ENCODE peak calls at places on chromosomes 16 and 17, in ten cellular contexts. One of them, this sample, is unnamed.

GRCh38 chr17:4487820-4488716 is 10.6 kb upstream of the SPNS2 start:
- DNase-seq in activated T-cell treated with anti-CD3 and anti-CD28 coated beads for 1 hour: no peak
- DNase-seq in brain microvascular endothelial cell: no peak
- DNase-seq in T-helper 1 cell: no peak
- DNase-seq in caudate nucleus: no peak
- DNase-seq in mucosa of descending colon: no peak
- DNase-seq in cardiac fibroblast: no peak
- DNase-seq in HS-5: no peak
- DNase-seq in central memory CD8-positive, alpha-beta T cell: no peak
- DNase-seq in EL: no peak
- DNase-seq in this sample: no peak

GRCh38 chr17:33674685-33675084 is 381.6 kb upstream of the ASIC2 start:
- DNase-seq in T-helper 1 cell: no peak
- DNase-seq in EL: peak
- DNase-seq in mucosa of descending colon: no peak
- DNase-seq in activated T-cell treated with anti-CD3 and anti-CD28 coated beads for 1 hour: peak
- DNase-seq in cardiac fibroblast: peak
- DNase-seq in HS-5: peak
- DNase-seq in central memory CD8-positive, alpha-beta T cell: no peak
- DNase-seq in caudate nucleus: peak
- DNase-seq in brain microvascular endothelial cell: peak
- DNase-seq in this sample: peak

GRCh38 chr16:58843675-58844074 is 109.6 kb upstream of the GOT2 start:
- DNase-seq in HS-5: no peak
- DNase-seq in cardiac fibroblast: peak
- DNase-seq in brain microvascular endothelial cell: peak
- DNase-seq in central memory CD8-positive, alpha-beta T cell: no peak
- DNase-seq in activated T-cell treated with anti-CD3 and anti-CD28 coated beads for 1 hour: no peak
- DNase-seq in caudate nucleus: no peak
- DNase-seq in EL: peak
- DNase-seq in mucosa of descending colon: no peak
- DNase-seq in T-helper 1 cell: no peak
- DNase-seq in this sample: peak

GRCh38 chr16:3659200-3659599 is 4.7 kb downstream of the DNASE1 start:
- DNase-seq in brain microvascular endothelial cell: no peak
- DNase-seq in HS-5: no peak
- DNase-seq in T-helper 1 cell: no peak
- DNase-seq in activated T-cell treated with anti-CD3 and anti-CD28 coated beads for 1 hour: no peak
- DNase-seq in EL: no peak
- DNase-seq in cardiac fibroblast: no peak
- DNase-seq in central memory CD8-positive, alpha-beta T cell: no peak
- DNase-seq in caudate nucleus: no peak
- DNase-seq in mucosa of descending colon: no peak
- DNase-seq in this sample: peak

GRCh38 chr17:79276824-79277223 is 202.2 kb downstream of the ENGASE start:
- DNase-seq in cardiac fibroblast: no peak
- DNase-seq in central memory CD8-positive, alpha-beta T cell: no peak
- DNase-seq in brain microvascular endothelial cell: no peak
- DNase-seq in EL: no peak
- DNase-seq in mucosa of descending colon: no peak
- DNase-seq in HS-5: no peak
- DNase-seq in T-helper 1 cell: no peak
- DNase-seq in activated T-cell treated with anti-CD3 and anti-CD28 coated beads for 1 hour: no peak
- DNase-seq in caudate nucleus: no peak
- DNase-seq in this sample: no peak

GRCh38 chr16:1272453-1273198 is 16.8 kb downstream of the TPSD1 start:
- DNase-seq in HS-5: no peak
- DNase-seq in mucosa of descending colon: peak
- DNase-seq in T-helper 1 cell: no peak
- DNase-seq in activated T-cell treated with anti-CD3 and anti-CD28 coated beads for 1 hour: no peak
- DNase-seq in central memory CD8-positive, alpha-beta T cell: no peak
- DNase-seq in EL: no peak
- DNase-seq in brain microvascular endothelial cell: no peak
- DNase-seq in cardiac fibroblast: no peak
- DNase-seq in caudate nucleus: no peak
- DNase-seq in this sample: no peak

GRCh38 chr16:84633622-84634021 is 14.7 kb upstream of the KLHL36 start:
- DNase-seq in activated T-cell treated with anti-CD3 and anti-CD28 coated beads for 1 hour: no peak
- DNase-seq in brain microvascular endothelial cell: peak
- DNase-seq in T-helper 1 cell: no peak
- DNase-seq in central memory CD8-positive, alpha-beta T cell: no peak
- DNase-seq in cardiac fibroblast: peak
- DNase-seq in EL: no peak
- DNase-seq in caudate nucleus: no peak
- DNase-seq in HS-5: no peak
- DNase-seq in mucosa of descending colon: no peak
- DNase-seq in this sample: no peak

GRCh38 chr16:75379911-75380847 is 53.1 kb downstream of the CFDP1 start:
- DNase-seq in brain microvascular endothelial cell: no peak
- DNase-seq in mucosa of descending colon: no peak
- DNase-seq in central memory CD8-positive, alpha-beta T cell: no peak
- DNase-seq in activated T-cell treated with anti-CD3 and anti-CD28 coated beads for 1 hour: peak
- DNase-seq in HS-5: no peak
- DNase-seq in T-helper 1 cell: peak
- DNase-seq in cardiac fibroblast: no peak
- DNase-seq in EL: no peak
- DNase-seq in caudate nucleus: no peak
- DNase-seq in this sample: no peak

GRCh38 chr16:58124601-58124915 is 4.6 kb downstream of the CFAP20 start:
- DNase-seq in central memory CD8-positive, alpha-beta T cell: no peak
- DNase-seq in HS-5: no peak
- DNase-seq in caudate nucleus: no peak
- DNase-seq in brain microvascular endothelial cell: peak
- DNase-seq in EL: peak
- DNase-seq in T-helper 1 cell: no peak
- DNase-seq in mucosa of descending colon: no peak
- DNase-seq in cardiac fibroblast: peak
- DNase-seq in activated T-cell treated with anti-CD3 and anti-CD28 coated beads for 1 hour: no peak
- DNase-seq in this sample: peak

GRCh38 chr17:21286066-21286770 is 1.7 kb downstream of the MAP2K3 start:
- DNase-seq in T-helper 1 cell: no peak
- DNase-seq in mucosa of descending colon: peak
- DNase-seq in brain microvascular endothelial cell: peak
- DNase-seq in activated T-cell treated with anti-CD3 and anti-CD28 coated beads for 1 hour: no peak
- DNase-seq in EL: peak
- DNase-seq in cardiac fibroblast: peak
- DNase-seq in caudate nucleus: no peak
- DNase-seq in central memory CD8-positive, alpha-beta T cell: no peak
- DNase-seq in HS-5: peak
- DNase-seq in this sample: peak

GRCh38 chr17:51435641-51436091 is 175.3 kb downstream of the UTP18 start:
- DNase-seq in HS-5: no peak
- DNase-seq in EL: peak
- DNase-seq in central memory CD8-positive, alpha-beta T cell: no peak
- DNase-seq in mucosa of descending colon: no peak
- DNase-seq in caudate nucleus: peak
- DNase-seq in brain microvascular endothelial cell: peak
- DNase-seq in activated T-cell treated with anti-CD3 and anti-CD28 coated beads for 1 hour: no peak
- DNase-seq in cardiac fibroblast: peak
- DNase-seq in T-helper 1 cell: no peak
- DNase-seq in this sample: peak

GRCh38 chr17:82204831-82205719 is 7.6 kb downstream of the CCDC57 start:
- DNase-seq in caudate nucleus: no peak
- DNase-seq in T-helper 1 cell: no peak
- DNase-seq in central memory CD8-positive, alpha-beta T cell: no peak
- DNase-seq in cardiac fibroblast: peak
- DNase-seq in HS-5: peak
- DNase-seq in activated T-cell treated with anti-CD3 and anti-CD28 coated beads for 1 hour: no peak
- DNase-seq in mucosa of descending colon: no peak
- DNase-seq in EL: peak
- DNase-seq in brain microvascular endothelial cell: peak
- DNase-seq in this sample: peak

GRCh38 chr16:14219983-14220382 is 148.9 kb downstream of the MRTFB start:
- DNase-seq in HS-5: no peak
- DNase-seq in mucosa of descending colon: no peak
- DNase-seq in central memory CD8-positive, alpha-beta T cell: no peak
- DNase-seq in activated T-cell treated with anti-CD3 and anti-CD28 coated beads for 1 hour: no peak
- DNase-seq in cardiac fibroblast: no peak
- DNase-seq in brain microvascular endothelial cell: no peak
- DNase-seq in caudate nucleus: no peak
- DNase-seq in T-helper 1 cell: no peak
- DNase-seq in EL: no peak
- DNase-seq in this sample: no peak

GRCh38 chr17:41049110-41049509 is 2.0 kb upstream of the KRTAP2-1 start:
- DNase-seq in EL: peak
- DNase-seq in cardiac fibroblast: peak
- DNase-seq in central memory CD8-positive, alpha-beta T cell: no peak
- DNase-seq in activated T-cell treated with anti-CD3 and anti-CD28 coated beads for 1 hour: no peak
- DNase-seq in brain microvascular endothelial cell: peak
- DNase-seq in HS-5: peak
- DNase-seq in T-helper 1 cell: no peak
- DNase-seq in mucosa of descending colon: no peak
- DNase-seq in caudate nucleus: no peak
- DNase-seq in this sample: peak

GRCh38 chr17:2056221-2057129 is 1.6 kb downstream of the HIC1 start:
- DNase-seq in activated T-cell treated with anti-CD3 and anti-CD28 coated beads for 1 hour: no peak
- DNase-seq in EL: peak
- DNase-seq in T-helper 1 cell: no peak
- DNase-seq in HS-5: no peak
- DNase-seq in central memory CD8-positive, alpha-beta T cell: no peak
- DNase-seq in cardiac fibroblast: peak
- DNase-seq in caudate nucleus: no peak
- DNase-seq in mucosa of descending colon: peak
- DNase-seq in brain microvascular endothelial cell: peak
- DNase-seq in this sample: peak

GRCh38 chr17:46057366-46057765 is 58.3 kb downstream of the STH start:
- DNase-seq in EL: no peak
- DNase-seq in mucosa of descending colon: no peak
- DNase-seq in HS-5: no peak
- DNase-seq in T-helper 1 cell: no peak
- DNase-seq in activated T-cell treated with anti-CD3 and anti-CD28 coated beads for 1 hour: no peak
- DNase-seq in caudate nucleus: no peak
- DNase-seq in brain microvascular endothelial cell: peak
- DNase-seq in cardiac fibroblast: peak
- DNase-seq in central memory CD8-positive, alpha-beta T cell: no peak
- DNase-seq in this sample: no peak

GRCh38 chr17:63919311-63919723 is 678 bp upstream of the GH1 start:
- DNase-seq in brain microvascular endothelial cell: peak
- DNase-seq in T-helper 1 cell: peak
- DNase-seq in activated T-cell treated with anti-CD3 and anti-CD28 coated beads for 1 hour: peak
- DNase-seq in HS-5: peak
- DNase-seq in EL: peak
- DNase-seq in central memory CD8-positive, alpha-beta T cell: peak
- DNase-seq in mucosa of descending colon: peak
- DNase-seq in caudate nucleus: no peak
- DNase-seq in cardiac fibroblast: peak
- DNase-seq in this sample: peak

GRCh38 chr16:80989801-80990200 is 16.9 kb downstream of the CMC2 start:
- DNase-seq in cardiac fibroblast: no peak
- DNase-seq in T-helper 1 cell: no peak
- DNase-seq in HS-5: no peak
- DNase-seq in central memory CD8-positive, alpha-beta T cell: no peak
- DNase-seq in caudate nucleus: no peak
- DNase-seq in activated T-cell treated with anti-CD3 and anti-CD28 coated beads for 1 hour: no peak
- DNase-seq in brain microvascular endothelial cell: no peak
- DNase-seq in EL: no peak
- DNase-seq in mucosa of descending colon: no peak
- DNase-seq in this sample: no peak

GRCh38 chr17:83203472-83204221 is 124.2 kb downstream of the METRNL start:
- DNase-seq in mucosa of descending colon: peak
- DNase-seq in caudate nucleus: no peak
- DNase-seq in central memory CD8-positive, alpha-beta T cell: peak
- DNase-seq in HS-5: no peak
- DNase-seq in cardiac fibroblast: peak
- DNase-seq in EL: no peak
- DNase-seq in activated T-cell treated with anti-CD3 and anti-CD28 coated beads for 1 hour: no peak
- DNase-seq in brain microvascular endothelial cell: no peak
- DNase-seq in T-helper 1 cell: peak
- DNase-seq in this sample: peak

GRCh38 chr17:78133179-78133951 is 2.8 kb downstream of the TMC8 start:
- DNase-seq in T-helper 1 cell: no peak
- DNase-seq in central memory CD8-positive, alpha-beta T cell: no peak
- DNase-seq in brain microvascular endothelial cell: no peak
- DNase-seq in activated T-cell treated with anti-CD3 and anti-CD28 coated beads for 1 hour: no peak
- DNase-seq in EL: no peak
- DNase-seq in mucosa of descending colon: no peak
- DNase-seq in cardiac fibroblast: no peak
- DNase-seq in caudate nucleus: no peak
- DNase-seq in HS-5: no peak
- DNase-seq in this sample: no peak

GRCh38 chr16:14602443-14602963 is 27.6 kb downstream of the PARN start:
- DNase-seq in EL: no peak
- DNase-seq in cardiac fibroblast: no peak
- DNase-seq in T-helper 1 cell: no peak
- DNase-seq in central memory CD8-positive, alpha-beta T cell: no peak
- DNase-seq in activated T-cell treated with anti-CD3 and anti-CD28 coated beads for 1 hour: no peak
- DNase-seq in mucosa of descending colon: no peak
- DNase-seq in caudate nucleus: peak
- DNase-seq in brain microvascular endothelial cell: no peak
- DNase-seq in HS-5: no peak
- DNase-seq in this sample: no peak